ENCODE peak calls at places on chromosome 17, in ten cellular contexts. U, I, P, A, H, W, C, Q, S and N are unnamed samples. For H3K36me3, the result is how much of the 10 kb centered on the place peaks cover.

GRCh38 chr17:63494300-63494928 is 17.6 kb downstream of the ACE start:
- DNase-seq in U (no peak), I (no peak), P (no peak), A (no peak), H (no peak), W (no peak), C (no peak), Q (no peak), S (no peak), N (no peak)

GRCh38 chr17:79213305-79213704 is 138.7 kb downstream of the ENGASE start:
- DNase-seq in U (no peak), I (no peak), P (no peak), A (no peak), H (no peak), W (no peak), C (no peak), Q (no peak), S (no peak), N (no peak)

GRCh38 chr17:79135011-79135410 is 60.4 kb downstream of the ENGASE start:
- DNase-seq in U (no peak), I (no peak), P (no peak), A (no peak), H (no peak), W (no peak), C (no peak), Q (no peak), S (no peak), N (no peak)

GRCh38 chr17:82332669-82333278 is 792 bp downstream of the SECTM1 start:
- DNase-seq in U (peak), I (no peak), P (no peak), A (peak), H (no peak), W (peak), C (peak), Q (no peak), S (peak), N (no peak)

GRCh38 chr17:79160980-79161621 is 86.5 kb downstream of the ENGASE start:
- DNase-seq in U (no peak), I (no peak), P (no peak), A (no peak), H (no peak), W (no peak), C (no peak), Q (no peak), S (no peak), N (no peak)

GRCh38 chr17:70834039-70834438 is 664.7 kb downstream of the KCNJ2 start:
- DNase-seq in U (no peak), I (no peak), P (no peak), A (no peak), H (no peak), W (no peak), C (no peak), Q (no peak), S (no peak), N (no peak)

GRCh38 chr17:28528329-28529011 is 22.3 kb downstream of the FOXN1 start:
- DNase-seq in U (no peak), I (no peak), P (no peak), A (no peak), H (no peak), W (no peak), C (peak), Q (no peak), S (peak), N (no peak)

GRCh38 chr17:37826497-37827115 is 81.7 kb upstream of the HNF1B start:
- DNase-seq in U (no peak), I (no peak), P (no peak), A (no peak), H (no peak), W (peak), C (no peak), Q (no peak), S (peak), N (no peak)

GRCh38 chr17:34312080-34312479 is 7.2 kb upstream of the CCL8 start:
- DNase-seq in U (no peak), I (no peak), P (no peak), A (no peak), H (no peak), W (no peak), C (no peak), Q (no peak), S (no peak), N (no peak)

GRCh38 chr17:42067371-42068180 is 17.2 kb upstream of the C17orf113 start:
- DNase-seq in U (peak), I (peak), P (peak), A (peak), H (peak), W (peak), C (peak), Q (no peak), S (peak), N (peak)

GRCh38 chr17:71850792-71851191 is 270.0 kb upstream of the SOX9 start:
- DNase-seq in U (no peak), I (no peak), P (no peak), A (no peak), H (no peak), W (no peak), C (no peak), Q (no peak), S (no peak), N (no peak)

GRCh38 chr17:70238228-70238627 is 68.9 kb downstream of the KCNJ2 start:
- DNase-seq in U (no peak), I (no peak), P (no peak), A (no peak), H (no peak), W (no peak), C (no peak), Q (no peak), S (no peak), N (no peak)

GRCh38 chr17:9959377-9959981 is 54.4 kb upstream of the RCVRN start:
- DNase-seq in U (no peak), I (no peak), P (peak), A (no peak), H (no peak), W (no peak), C (peak), Q (no peak), S (peak), N (peak)

GRCh38 chr17:63826468-63827001 is 696 bp upstream of the PSMC5 start:
- DNase-seq in U (no peak), I (no peak), P (peak), A (no peak), H (no peak), W (peak), C (peak), Q (no peak), S (no peak), N (no peak)

GRCh38 chr17:42354956-42355843 is 33.0 kb downstream of the STAT3 start:
- DNase-seq in U (no peak), I (no peak), P (no peak), A (no peak), H (no peak), W (no peak), C (no peak), Q (no peak), S (no peak), N (no peak)

GRCh38 chr17:64008830-64009229 is 10.7 kb downstream of the PRR29 start:
- DNase-seq in U (no peak), I (no peak), P (peak), A (no peak), H (no peak), W (no peak), C (no peak), Q (no peak), S (no peak), N (no peak)

GRCh38 chr17:34720760-34721159 is 141.4 kb downstream of the TMEM132E start:
- DNase-seq in U (no peak), I (peak), P (no peak), A (no peak), H (no peak), W (no peak), C (no peak), Q (no peak), S (no peak), N (no peak)

GRCh38 chr17:59406808-59407381 is 75.4 kb downstream of the YPEL2 start:
- DNase-seq in U (no peak), I (no peak), P (no peak), A (no peak), H (no peak), W (no peak), C (no peak), Q (no peak), S (no peak), N (no peak)

GRCh38 chr17:60106377-60107059 is 27.8 kb upstream of the HEATR6 start:
- DNase-seq in U (no peak), I (no peak), P (no peak), A (no peak), H (no peak), W (no peak), C (no peak), Q (no peak), S (no peak), N (no peak)

DNA sequence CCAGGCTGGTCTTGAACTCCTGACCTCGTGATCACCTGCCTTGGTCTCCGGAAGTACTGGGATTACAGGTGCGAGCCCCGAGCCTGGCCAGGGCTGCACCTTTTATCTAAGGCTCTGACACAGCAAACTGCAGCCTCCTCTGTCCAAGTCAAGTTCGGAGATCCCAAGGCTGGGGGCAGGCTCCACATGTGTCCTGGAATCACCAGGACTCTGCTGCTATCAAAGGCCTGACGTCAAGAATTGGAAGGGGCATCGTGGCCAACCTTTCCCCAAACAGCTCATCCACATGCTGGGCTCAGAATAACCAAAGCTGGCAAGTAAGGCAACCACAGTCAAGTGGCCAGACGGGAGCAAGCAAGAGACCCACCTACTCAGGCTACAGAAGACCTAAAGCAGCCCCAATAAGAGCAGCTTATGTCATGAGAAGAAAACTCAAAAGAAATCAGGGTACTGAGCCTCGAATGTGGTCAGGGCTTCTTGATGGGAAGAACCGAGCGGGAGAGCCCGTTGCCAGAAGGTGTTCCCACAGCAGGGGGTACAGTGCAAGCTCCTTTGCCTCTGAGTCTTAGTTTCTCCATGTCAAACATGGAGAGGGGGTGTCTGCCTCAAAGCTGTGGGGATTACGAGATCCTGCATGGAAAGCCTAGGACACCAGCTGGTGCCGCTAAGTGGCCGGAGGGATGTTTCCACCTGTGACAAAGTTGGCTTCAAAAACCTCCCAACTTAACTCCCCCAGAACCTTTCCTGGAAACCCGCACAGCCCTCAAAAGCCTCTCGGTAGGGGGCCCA is 7.9 kb downstream of the MYBBP1A start:
- DNase-seq in U (no peak), I (no peak), P (no peak), A (no peak), H (no peak), W (no peak), C (no peak), Q (no peak), S (no peak), N (no peak)
- H3K36me3 ChIP-seq in U (half or more), I (under half), P (half or more), A (under half), H (under half), W (half or more), C (under half), Q (half or more), S (under half), N (under half)

GRCh38 chr17:18172528-18173278 is 10.9 kb upstream of the ALKBH5 start:
- DNase-seq in U (no peak), I (no peak), P (no peak), A (no peak), H (no peak), W (no peak), C (no peak), Q (no peak), S (no peak), N (no peak)
- TF ChIP-seq CTCF in U (no peak), I (no peak), P (no peak), A (no peak), H (no peak), W (no peak), C (no peak), Q (no peak), S (no peak), N (no peak)

DNA sequence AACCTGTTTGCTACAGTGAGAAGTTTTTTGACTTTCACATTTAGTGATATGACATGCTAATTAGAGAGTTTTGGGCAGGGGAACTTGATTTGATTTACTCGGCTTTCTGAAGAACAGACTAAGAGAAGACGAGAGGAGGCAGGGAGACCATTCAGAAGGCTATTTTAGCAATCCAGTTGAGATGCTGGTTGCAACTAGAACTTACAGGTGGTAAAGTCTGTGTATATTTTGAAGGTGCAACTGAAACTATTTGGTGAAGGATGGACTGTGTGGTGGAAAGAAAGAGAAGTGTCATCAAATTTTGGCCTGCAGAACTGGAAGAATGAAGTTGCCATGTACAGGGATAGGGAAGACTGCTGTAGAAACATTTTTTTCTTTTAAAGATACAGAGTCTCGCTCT is 42.2 kb upstream of the KPNB1 start:
- DNase-seq in U (no peak), I (no peak), P (no peak), A (no peak), H (no peak), W (no peak), C (no peak), Q (no peak), S (no peak), N (no peak)
- H3K36me3 ChIP-seq in U (half or more), I (under half), P (under half), A (under half), H (under half), W (half or more), C (under half), Q (half or more), S (under half), N (under half)

DNA sequence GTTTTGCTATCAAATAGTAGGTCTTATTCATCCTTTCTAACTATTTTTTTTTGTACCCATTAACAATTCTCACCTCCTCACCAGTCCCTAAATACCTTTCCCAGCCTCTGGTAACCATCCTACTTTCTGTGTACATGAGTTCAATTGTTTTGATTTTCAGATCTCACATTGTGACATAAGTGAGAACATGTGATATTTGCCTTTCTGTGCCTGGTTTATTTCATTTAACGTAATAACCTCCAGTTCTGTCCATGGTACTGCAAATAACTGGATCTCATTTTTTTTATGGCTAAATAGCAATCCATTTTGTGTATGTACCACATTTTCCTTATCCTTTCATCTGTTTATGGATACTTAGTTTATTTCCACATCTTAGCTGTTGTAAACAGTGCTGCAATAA is 181.9 kb upstream of the KIF2B start:
- DNase-seq in U (no peak), I (no peak), P (no peak), A (no peak), H (no peak), W (no peak), C (no peak), Q (no peak), S (no peak), N (no peak)
- TF ChIP-seq CTCF in U (no peak), I (no peak), P (no peak), A (no peak), H (no peak), W (no peak), C (no peak), Q (no peak), S (no peak), N (no peak)

GRCh38 chr17:18889658-18890057 is 31.7 kb downstream of the PRPSAP2 start:
- DNase-seq in U (no peak), I (no peak), P (no peak), A (no peak), H (no peak), W (no peak), C (no peak), Q (no peak), S (no peak), N (no peak)
- H3K36me3 ChIP-seq in U (half or more), I (under half), P (under half), A (under half), H (under half), W (half or more), C (under half), Q (half or more), S (under half), N (under half)